ENCODE peak calls at places on chromosomes 11 and 22, in nine cellular contexts. Q is NCI-H526 treated with DMSO at 0.1 percent for 48 hours; O is EL; E is lung microvascular endothelial cell; B is activated T-cell treated with anti-CD3 and anti-CD28 coated beads, Interleukin-2, amount 50 U/mL, for 72 hours; I is stimulated activated CD4-positive, alpha-beta T cell treated with anti-CD3 and anti-CD28 coated beads, Interleukin-4, amount 100 ng/mL, for 24 hours; W is CD8-positive, alpha-beta memory T cell; J is foreskin melanocyte; M is Caki2. V is an unnamed sample.

GRCh38 chr11:848380-848931 is 5.8 kb downstream of the TSPAN4 start:
- DNase-seq in Q (no peak), O (no peak), E (peak; percentile 44), B (peak; percentile 79), I (peak; percentile 71), W (peak; percentile 64), J (no peak), M (no peak), V (no peak)

GRCh38 chr11:3684787-3685186 is 13.6 kb upstream of the CHRNA10 start:
- DNase-seq in Q (no peak), O (no peak), E (no peak), B (no peak), I (no peak), W (no peak), J (no peak), M (no peak), V (no peak)

GRCh38 chr11:7927635-7928034 is 3.4 kb downstream of the OR10A6 start:
- DNase-seq in Q (no peak), O (peak; percentile 45), E (peak; percentile 8), B (peak; percentile 2), I (no peak), W (no peak), J (no peak), M (no peak), V (no peak)

GRCh38 chr22:33757443-33758124 is 162.7 kb downstream of the LARGE1 start:
- DNase-seq in Q (no peak), O (no peak), E (no peak), B (no peak), I (no peak), W (no peak), J (no peak), M (no peak), V (no peak)

GRCh38 chr11:103471546-103471945 is 362.3 kb downstream of the DYNC2H1 start:
- DNase-seq in Q (no peak), O (no peak), E (no peak), B (no peak), I (no peak), W (no peak), J (no peak), M (no peak), V (no peak)

GRCh38 chr11:85947431-85948272 is 92.5 kb downstream of the CCDC83 start:
- DNase-seq in Q (no peak), O (peak; percentile 88), E (peak; percentile 95), B (peak; percentile 65), I (peak; percentile 23), W (no peak), J (peak; percentile 95), M (peak; percentile 50), V (peak; percentile 49)

GRCh38 chr22:29149841-29150555 is 55.7 kb upstream of the EMID1 start:
- DNase-seq in Q (no peak), O (no peak), E (no peak), B (no peak), I (no peak), W (no peak), J (peak; percentile 98), M (no peak), V (no peak)

GRCh38 chr11:26297179-26297970 is 34.6 kb upstream of the ANO3 start:
- DNase-seq in Q (peak; percentile 67), O (peak; percentile 43), E (peak; percentile 75), B (no peak), I (no peak), W (no peak), J (peak; percentile 50), M (peak; percentile 14), V (peak; percentile 82)

GRCh38 chr11:3164138-3164539 is 971 bp downstream of the OSBPL5 start:
- DNase-seq in Q (no peak), O (peak; percentile 16), E (no peak), B (no peak), I (no peak), W (no peak), J (no peak), M (no peak), V (no peak)

V was measured in H4.